ENCODE peak calls at places on chromosome 5, in seven cellular contexts. F is mesendoderm, C is IMR-90, O is neuronal stem cell, A is trophoblast cell, B is mesenchymal stem cell, W is H1. Q is an unnamed sample.

GRCh38 chr5:60259730-60260129 is 366.2 kb upstream of the PDE4D start:
- DNase-seq in F (no peak), C (no peak), O (no peak), A (no peak), B (no peak), W (no peak), Q (no peak)

GRCh38 chr5:137738947-137739346 is 3.1 kb upstream of the KLHL3 start:
- DNase-seq in F (no peak), C (no peak), O (no peak), A (no peak), B (peak; percentile 45), W (no peak), Q (no peak)

GRCh38 chr5:83937837-83938236 is 217.2 kb upstream of the HAPLN1 start:
- DNase-seq in F (no peak), C (no peak), O (no peak), A (no peak), B (no peak), W (no peak), Q (no peak)

GRCh38 chr5:27087820-27088219 is 49.4 kb upstream of the CDH9 start:
- DNase-seq in F (no peak), C (no peak), O (no peak), A (no peak), B (peak; percentile 2), W (no peak), Q (no peak)

GRCh38 chr5:126544087-126544740 is 50.8 kb downstream of the ALDH7A1 start:
- DNase-seq in F (peak; percentile 44), C (peak; percentile 44), O (no peak), A (peak; percentile 42), B (peak; percentile 48), W (peak; percentile 52), Q (peak; percentile 43)

GRCh38 chr5:159764283-159764927 is 151.9 kb upstream of the ADRA1B start:
- DNase-seq in F (peak; percentile 77), C (peak; percentile 94), O (no peak), A (peak; percentile 85), B (peak; percentile 79), W (no peak), Q (no peak)

GRCh38 chr5:143605403-143606005 is 202.0 kb upstream of the NR3C1 start:
- DNase-seq in F (no peak), C (peak; percentile 46), O (no peak), A (no peak), B (peak; percentile 32), W (no peak), Q (no peak)

GRCh38 chr5:143679777-143680176 is 132.2 kb upstream of the HMHB1 start:
- DNase-seq in F (no peak), C (peak; percentile 56), O (no peak), A (no peak), B (peak; percentile 58), W (no peak), Q (no peak)

GRCh38 chr5:43854697-43855292 is 251.8 kb downstream of the NNT start:
- DNase-seq in F (peak; percentile 93), C (peak; percentile 23), O (peak; percentile 45), A (no peak), B (peak; percentile 10), W (no peak), Q (no peak)

GRCh38 chr5:115460476-115460875 is 84.1 kb downstream of the FEM1C start:
- DNase-seq in F (no peak), C (peak; percentile 92), O (no peak), A (no peak), B (peak; percentile 71), W (no peak), Q (no peak)

GRCh38 chr5:139396691-139397090 is 1.8 kb upstream of the PROB1 start:
- DNase-seq in F (peak; percentile 85), C (no peak), O (no peak), A (peak; percentile 57), B (no peak), W (no peak), Q (no peak)
- H2BK120ac ChIP-seq in F (no peak overlapping the region), C (no peak overlapping the region), O (no peak overlapping the region), A (no peak overlapping the region), B (no peak overlapping the region), W (no peak overlapping the region), Q (no peak overlapping the region)

GRCh38 chr5:50881407-50881806 is 215.0 kb downstream of the PARP8 start:
- DNase-seq in F (no peak), C (no peak), O (no peak), A (no peak), B (no peak), W (no peak), Q (no peak)
- H3K9ac ChIP-seq in F (no peak overlapping the region), C (no peak overlapping the region), O (no peak overlapping the region), A (no peak overlapping the region), B (no peak overlapping the region), W (no peak overlapping the region), Q (no peak overlapping the region)

GRCh38 chr5:23071682-23072081 is 218.5 kb upstream of the CDH12 start:
- DNase-seq in F (no peak), C (no peak), O (no peak), A (no peak), B (no peak), W (no peak), Q (no peak)
- H2BK120ac ChIP-seq in F (no peak overlapping the region), C (no peak overlapping the region), O (no peak overlapping the region), A (no peak overlapping the region), B (no peak overlapping the region), W (no peak overlapping the region), Q (no peak overlapping the region)

GRCh38 chr5:11904270-11904906 is at the start of gene CTNND2:
- DNase-seq in F (peak; percentile 92), C (no peak), O (peak; percentile 82), A (peak; percentile 65), B (peak; percentile 36), W (peak; percentile 87), Q (peak; percentile 85)

GRCh38 chr5:11905209-11905608 is 963 bp upstream of the CTNND2 start:
- DNase-seq in F (no peak), C (no peak), O (no peak), A (no peak), B (no peak), W (no peak), Q (no peak)

GRCh38 chr5:11902304-11902703 is 1.9 kb downstream of the CTNND2 start:
- DNase-seq in F (no peak), C (no peak), O (no peak), A (no peak), B (no peak), W (no peak), Q (no peak)

GRCh38 chr5:11903121-11903613 is 1.1 kb downstream of the CTNND2 start:
- DNase-seq in F (peak; percentile 20), C (no peak), O (peak; percentile 32), A (no peak), B (peak; percentile 31), W (no peak), Q (peak; percentile 28)

DNA sequence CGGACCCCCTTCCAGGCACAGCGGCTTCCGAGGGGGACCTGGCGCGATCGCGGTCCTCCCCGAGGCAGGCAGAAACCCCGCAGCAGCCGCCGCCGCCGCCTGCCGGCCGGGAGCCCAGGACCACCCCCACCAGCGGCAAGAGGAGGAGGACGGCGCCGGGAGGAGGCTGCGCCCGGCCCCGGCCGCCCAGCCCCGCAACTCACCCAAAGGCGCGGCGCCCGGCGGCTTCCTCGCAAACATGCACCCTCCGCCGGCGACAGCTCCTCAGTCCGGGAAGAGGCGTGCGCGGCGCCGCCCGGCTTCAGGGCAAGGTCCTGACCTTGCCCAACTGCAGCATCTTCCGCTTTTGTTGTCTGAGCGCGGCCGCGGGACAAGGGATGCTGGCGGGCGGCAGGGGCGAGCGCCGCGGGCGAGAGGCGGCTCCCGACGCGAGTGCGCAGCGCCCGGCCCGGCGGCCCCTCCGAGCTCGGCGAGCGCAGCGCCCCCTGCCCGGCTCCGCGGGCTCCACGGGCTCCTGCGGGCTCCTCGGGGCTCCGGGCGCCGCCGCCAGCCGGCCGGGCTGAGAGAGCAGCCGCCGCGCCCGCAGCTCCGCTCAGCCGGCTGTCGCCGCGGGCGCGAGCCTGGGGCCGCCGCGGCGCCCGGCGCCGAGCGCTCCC is 504 bp downstream of the CTNND2 start:
- DNase-seq in F (peak; percentile 69), C (no peak), O (peak; percentile 69), A (peak; percentile 61), B (peak; percentile 14), W (peak; percentile 65), Q (peak; percentile 45)
- H3K9ac ChIP-seq in F (peak overlapping the region; percentile 66), C (no peak overlapping the region), O (peak overlapping the region; percentile 87), A (no peak overlapping the region), B (no peak overlapping the region), W (no peak overlapping the region), Q (no peak overlapping the region)

DNA sequence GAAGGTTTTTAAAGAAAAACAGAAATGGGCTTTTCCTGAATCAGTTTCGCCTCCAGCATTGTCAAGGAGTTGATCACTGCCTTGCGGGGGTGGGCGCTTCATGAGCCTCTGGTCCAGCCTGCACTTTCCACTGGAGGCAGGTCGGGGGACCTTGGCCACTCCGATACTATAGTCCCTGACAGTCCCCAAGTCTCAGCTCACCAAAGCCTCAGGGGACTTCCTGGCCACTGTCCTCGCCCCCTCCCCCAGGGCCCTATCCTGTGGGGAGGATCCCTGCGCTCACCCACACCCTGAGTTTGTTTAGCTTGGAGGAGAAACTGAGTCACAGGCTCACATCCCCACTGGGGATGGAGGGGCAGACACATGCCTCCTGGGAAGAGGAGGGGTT is 1.4 kb downstream of the SLC6A19 start:
- DNase-seq in F (no peak), C (no peak), O (no peak), A (no peak), B (no peak), W (no peak), Q (no peak)
- H2BK120ac ChIP-seq in F (no peak overlapping the region), C (no peak overlapping the region), O (no peak overlapping the region), A (no peak overlapping the region), B (no peak overlapping the region), W (no peak overlapping the region), Q (no peak overlapping the region)

DNA sequence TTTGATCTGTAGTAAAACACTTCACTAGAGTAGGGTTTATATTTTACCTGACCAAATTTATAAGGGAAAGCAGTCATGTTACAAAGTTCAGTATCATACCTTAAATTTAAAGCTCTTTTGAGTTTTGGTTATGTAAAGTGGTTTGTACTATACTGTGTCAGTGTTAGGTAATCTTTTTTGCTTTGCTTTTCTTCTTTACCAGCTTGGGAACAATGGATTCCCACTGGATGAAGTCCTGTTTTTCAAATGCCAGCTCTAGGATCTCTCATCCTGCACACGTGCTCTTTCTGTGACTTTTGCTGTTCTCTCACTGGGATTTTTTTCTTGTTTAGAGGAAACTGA is 15.9 kb downstream of the CYSTM1 start:
- DNase-seq in F (no peak), C (no peak), O (no peak), A (no peak), B (no peak), W (no peak), Q (no peak)
- H3K9ac ChIP-seq in F (no peak overlapping the region), C (no peak overlapping the region), O (no peak overlapping the region), A (no peak overlapping the region), B (peak overlapping the region; percentile 85), W (no peak overlapping the region), Q (no peak overlapping the region)